ENCODE peak calls at places on chromosomes 2 and 18, in five cellular contexts. L is neural progenitor cell, V is PC-3, D is GM23248, F is HCT116. B is an unnamed sample.

GRCh38 chr2:17166506-17166905 is 351.7 kb downstream of the RAD51AP2 start:
- DNase-seq in L (no peak), V (no peak), D (peak; percentile 37), F (no peak), B (no peak)

GRCh38 chr2:46315103-46315890 is 18.1 kb downstream of the EPAS1 start:
- DNase-seq in L (no peak), V (peak; percentile 97), D (peak; percentile 100), F (peak; percentile 52), B (no peak)

GRCh38 chr2:147603434-147604225 is 241.2 kb upstream of the ACVR2A start:
- DNase-seq in L (no peak), V (no peak), D (peak; percentile 23), F (no peak), B (no peak)

GRCh38 chr2:120820885-120821279 is 85.2 kb downstream of the GLI2 start:
- DNase-seq in L (no peak), V (no peak), D (peak; percentile 89), F (no peak), B (peak; percentile 54)

GRCh38 chr18:9673296-9674251 is 34.5 kb upstream of the RAB31 start:
- DNase-seq in L (peak; percentile 44), V (peak; percentile 94), D (peak; percentile 85), F (peak; percentile 90), B (peak; percentile 82)

GRCh38 chr2:177265834-177266817 is 1.6 kb upstream of the NFE2L2 start:
- DNase-seq in L (no peak), V (no peak), D (peak; percentile 42), F (no peak), B (peak; percentile 57)

GRCh38 chr2:226256709-226257401 is 542.8 kb downstream of the IRS1 start:
- DNase-seq in L (no peak), V (peak; percentile 12), D (peak; percentile 5), F (no peak), B (no peak)

GRCh38 chr2:39379643-39380524 is 57.2 kb downstream of the MAP4K3 start:
- DNase-seq in L (peak; percentile 43), V (peak; percentile 67), D (peak; percentile 79), F (peak; percentile 12), B (peak; percentile 60)

GRCh38 chr18:59272971-59273935 is at the start of gene RAX:
- DNase-seq in L (peak; percentile 96), V (no peak), D (peak; percentile 35), F (no peak), B (no peak)

GRCh38 chr18:8847900-8848299 is 142.5 kb downstream of the MTCL1 start:
- DNase-seq in L (no peak), V (no peak), D (peak; percentile 48), F (no peak), B (no peak)

GRCh38 chr2:20129320-20130274 is 78.2 kb upstream of the LAPTM4A start:
- DNase-seq in L (no peak), V (no peak), D (no peak), F (no peak), B (peak; percentile 97)

GRCh38 chr2:46381263-46381849 is 84.1 kb downstream of the EPAS1 start:
- DNase-seq in L (no peak), V (no peak), D (peak; percentile 22), F (no peak), B (no peak)

GRCh38 chr2:32118055-32118454 is 47.6 kb upstream of the SLC30A6 start:
- DNase-seq in L (no peak), V (peak; percentile 59), D (no peak), F (no peak), B (no peak)

GRCh38 chr2:223944166-223944703 is 900 bp downstream of the WDFY1 start:
- DNase-seq in L (peak; percentile 71), V (peak; percentile 44), D (peak; percentile 56), F (no peak), B (no peak)

GRCh38 chr2:31729442-31730092 is 148.8 kb upstream of the SRD5A2 start:
- DNase-seq in L (peak; percentile 45), V (peak; percentile 74), D (peak; percentile 69), F (peak; percentile 54), B (peak; percentile 38)

GRCh38 chr2:97868986-97869721 is 126.6 kb downstream of the TMEM131 start:
- DNase-seq in L (no peak), V (peak; percentile 95), D (peak; percentile 93), F (peak; percentile 98), B (no peak)

GRCh38 chr2:127622561-127623387 is 23.2 kb upstream of the GPR17 start:
- DNase-seq in L (no peak), V (no peak), D (no peak), F (no peak), B (no peak)

GRCh38 chr2:112915300-112916144 is 4.6 kb downstream of the IL37 start:
- DNase-seq in L (no peak), V (peak; percentile 16), D (no peak), F (no peak), B (no peak)

GRCh38 chr2:43887176-43887575 is 48.4 kb downstream of the ABCG8 start:
- DNase-seq in L (no peak), V (no peak), D (no peak), F (no peak), B (no peak)

GRCh38 chr18:28884304-28884703 is 707.4 kb upstream of the CDH2 start:
- DNase-seq in L (no peak), V (peak; percentile 14), D (no peak), F (no peak), B (no peak)

GRCh38 chr2:85161626-85161960 is 28.4 kb downstream of the TCF7L1 start:
- DNase-seq in L (no peak), V (no peak), D (peak; percentile 56), F (no peak), B (no peak)

GRCh38 chr2:215736653-215737290 is 276.6 kb downstream of the MREG start:
- DNase-seq in L (peak; percentile 22), V (peak; percentile 61), D (peak; percentile 86), F (peak; percentile 54), B (no peak)

GRCh38 chr2:60526623-60527022 is 26.8 kb downstream of the BCL11A start:
- DNase-seq in L (no peak), V (no peak), D (no peak), F (no peak), B (no peak)

GRCh38 chr2:150075831-150076230 is 411.6 kb downstream of the RND3 start:
- DNase-seq in L (no peak), V (peak; percentile 72), D (peak; percentile 92), F (no peak), B (no peak)

GRCh38 chr18:74368901-74369705 is 53.5 kb downstream of the C18orf63 start:
- DNase-seq in L (no peak), V (no peak), D (no peak), F (no peak), B (no peak)

GRCh38 chr18:45780568-45780967 is 44.9 kb upstream of the SIGLEC15 start:
- DNase-seq in L (peak; percentile 46), V (no peak), D (no peak), F (no peak), B (no peak)

GRCh38 chr2:54161660-54162059 is 46.2 kb downstream of the ACYP2 start:
- DNase-seq in L (no peak), V (peak; percentile 9), D (peak; percentile 29), F (no peak), B (no peak)

GRCh38 chr2:70145168-70145538 is 45.7 kb downstream of the C2orf42 start:
- DNase-seq in L (no peak), V (no peak), D (no peak), F (no peak), B (no peak)

GRCh38 chr2:69305712-69306611 is 81.1 kb downstream of the GFPT1 start:
- DNase-seq in L (peak; percentile 50), V (no peak), D (peak; percentile 65), F (no peak), B (no peak)

GRCh38 chr2:70979626-70980025 is 1.2 kb downstream of the ANKRD53 start:
- DNase-seq in L (no peak), V (no peak), D (no peak), F (no peak), B (no peak)

GRCh38 chr2:105545731-105546622 is 147.1 kb upstream of the FHL2 start:
- DNase-seq in L (peak; percentile 80), V (peak; percentile 82), D (peak; percentile 74), F (peak; percentile 46), B (peak; percentile 61)

GRCh38 chr18:10441472-10441871 is 13.0 kb upstream of the APCDD1 start:
- DNase-seq in L (no peak), V (no peak), D (no peak), F (no peak), B (no peak)

GRCh38 chr18:61435064-61435652 is 101.9 kb downstream of the CDH20 start:
- DNase-seq in L (peak; percentile 52), V (peak; percentile 36), D (peak; percentile 23), F (peak; percentile 22), B (no peak)

GRCh38 chr18:55316615-55317184 is 271.3 kb downstream of the TCF4 start:
- DNase-seq in L (no peak), V (no peak), D (peak; percentile 37), F (no peak), B (no peak)
- H3K9ac ChIP-seq in L (no peak overlapping the region), V (no peak overlapping the region), D (peak overlapping the region; percentile 85), F (no peak overlapping the region), B (peak overlapping the region; percentile 84)

GRCh38 chr2:222296311-222296736 is 2.5 kb downstream of the PAX3 start:
- DNase-seq in L (no peak), V (no peak), D (no peak), F (no peak), B (no peak)

GRCh38 chr2:222295368-222296041 is 3.3 kb downstream of the PAX3 start:
- DNase-seq in L (peak; percentile 57), V (no peak), D (no peak), F (no peak), B (peak; percentile 16)

GRCh38 chr2:222296911-222297599 is 1.7 kb downstream of the PAX3 start:
- DNase-seq in L (peak; percentile 52), V (no peak), D (no peak), F (no peak), B (no peak)

GRCh38 chr2:222293660-222294630 is 4.9 kb downstream of the PAX3 start:
- DNase-seq in L (peak; percentile 52), V (no peak), D (no peak), F (no peak), B (no peak)

DNA sequence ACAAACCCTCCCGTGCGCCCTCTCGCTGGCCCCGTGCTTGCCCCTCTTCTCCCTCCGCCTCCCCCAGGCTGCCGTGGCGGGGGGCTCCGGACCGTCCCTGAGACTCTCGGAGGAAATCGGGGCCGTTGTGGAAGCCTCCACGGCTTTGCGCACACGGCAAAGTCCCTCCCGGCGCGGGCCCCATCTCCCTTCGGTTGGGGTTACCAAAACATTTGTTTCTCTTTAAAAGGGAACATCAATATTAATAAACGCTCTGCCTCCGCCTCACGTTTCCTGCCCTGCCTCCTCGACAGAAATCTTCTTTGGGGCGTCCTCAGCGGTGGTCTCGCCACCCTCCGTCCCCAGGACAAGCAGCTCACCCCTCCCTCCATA is 3.8 kb downstream of the PAX3 start:
- DNase-seq in L (peak; percentile 44), V (no peak), D (no peak), F (no peak), B (no peak)
- TF ChIP-seq EZH2 in L (no peak), V (no peak), D (peak; percentile 75), F (no peak), B (no peak)

GRCh38 chr2:162520959-162521358 is 177.0 kb downstream of the GCA start:
- DNase-seq in L (no peak), V (no peak), D (no peak), F (no peak), B (no peak)
- TF ChIP-seq EZH2phosphoT487 in L (no peak), V (no peak), D (no peak), F (no peak), B (no peak)

DNA sequence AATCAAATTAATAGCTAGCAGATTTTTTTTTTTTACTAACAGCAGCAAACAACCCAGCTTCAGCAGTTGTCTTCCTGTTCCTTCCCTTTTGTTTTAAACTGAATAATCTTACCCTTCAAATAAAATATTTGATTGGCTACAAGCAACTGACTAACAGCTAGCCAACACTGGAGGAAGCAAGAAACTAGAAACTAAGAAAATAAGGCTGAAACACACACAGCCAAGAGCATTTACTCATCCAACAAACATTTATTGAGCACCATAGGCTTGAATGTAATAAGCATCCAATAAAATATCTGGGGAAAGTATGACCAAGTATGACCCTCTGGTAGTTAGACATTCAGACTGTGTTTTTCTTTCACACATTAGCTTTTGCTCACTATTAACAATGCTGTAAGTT is 189.2 kb downstream of the CD226 start:
- DNase-seq in L (no peak), V (peak; percentile 80), D (peak; percentile 77), F (no peak), B (no peak)
- H3K9ac ChIP-seq in L (no peak overlapping the region), V (peak overlapping the region; percentile 70), D (peak overlapping the region; percentile 54), F (no peak overlapping the region), B (no peak overlapping the region)

B was measured in MM.1S.